ENCODE peak calls at places on chromosomes 2 and 18, in four cellular contexts. Z is K562, Y is GM12878, U is H1. A is an unnamed sample.

GRCh38 chr2:44051948-44052347 is 56.2 kb upstream of the LRPPRC start:
- DNase-seq in Z (no peak), Y (no peak), U (no peak), A (no peak)

GRCh38 chr2:9594361-9595063 is 36.3 kb downstream of the YWHAQ start:
- DNase-seq in Z (no peak), Y (no peak), U (no peak), A (no peak)

GRCh38 chr18:56992777-56993176 is 154.1 kb upstream of the BOD1L2 start:
- DNase-seq in Z (no peak), Y (no peak), U (no peak), A (no peak)

GRCh38 chr2:96091141-96091710 is 25.1 kb downstream of the ADRA2B start:
- DNase-seq in Z (no peak), Y (no peak), U (peak), A (no peak)

GRCh38 chr2:208244422-208244821 is 10.4 kb downstream of the IDH1 start:
- DNase-seq in Z (no peak), Y (no peak), U (no peak), A (no peak)

GRCh38 chr18:8493141-8493540 is 116.1 kb upstream of the RAB12 start:
- DNase-seq in Z (no peak), Y (no peak), U (no peak), A (no peak)

GRCh38 chr2:222052934-222053367 is 245.8 kb downstream of the PAX3 start:
- DNase-seq in Z (no peak), Y (no peak), U (peak), A (no peak)

GRCh38 chr2:8431446-8432125 is 250.3 kb upstream of the ID2 start:
- DNase-seq in Z (no peak), Y (no peak), U (no peak), A (no peak)

GRCh38 chr2:147910990-147911473 is 66.2 kb downstream of the ACVR2A start:
- DNase-seq in Z (peak), Y (peak), U (no peak), A (no peak)

GRCh38 chr18:59691996-59692395 is 5.2 kb downstream of the CCBE1 start:
- DNase-seq in Z (no peak), Y (no peak), U (no peak), A (no peak)

GRCh38 chr2:109597283-109597682 is 16.5 kb downstream of the SEPTIN10 start:
- DNase-seq in Z (no peak), Y (peak), U (no peak), A (no peak)

GRCh38 chr18:12904012-12904516 is 20.0 kb upstream of the PTPN2 start:
- DNase-seq in Z (peak), Y (no peak), U (no peak), A (no peak)

GRCh38 chr2:106609780-106610179 is 122.6 kb downstream of the CD8B2 start:
- DNase-seq in Z (no peak), Y (no peak), U (no peak), A (no peak)

GRCh38 chr18:21820035-21820810 is 79.6 kb downstream of the MIB1 start:
- DNase-seq in Z (peak), Y (no peak), U (no peak), A (no peak)

GRCh38 chr2:200399046-200399445 is 92.6 kb downstream of the SPATS2L start:
- DNase-seq in Z (no peak), Y (no peak), U (no peak), A (no peak)

GRCh38 chr2:215483431-215483830 is 47.6 kb upstream of the FN1 start:
- DNase-seq in Z (no peak), Y (no peak), U (no peak), A (no peak)

GRCh38 chr2:215476424-215476823 is 40.6 kb upstream of the FN1 start:
- DNase-seq in Z (no peak), Y (no peak), U (no peak), A (no peak)

GRCh38 chr2:215479121-215479520 is 43.3 kb upstream of the FN1 start:
- DNase-seq in Z (no peak), Y (no peak), U (no peak), A (no peak)

GRCh38 chr2:215484570-215484969 is 48.7 kb upstream of the FN1 start:
- DNase-seq in Z (no peak), Y (no peak), U (no peak), A (no peak)

GRCh38 chr2:215479536-215480240 is 43.8 kb upstream of the FN1 start:
- DNase-seq in Z (no peak), Y (no peak), U (no peak), A (no peak)
- TF ChIP-seq TAF1 in Z (no peak), Y (no peak), U (no peak), A (no peak)

GRCh38 chr2:23988371-23988770 is 21.5 kb upstream of the MFSD2B start:
- DNase-seq in Z (no peak), Y (no peak), U (no peak), A (no peak)
- TF ChIP-seq TAF1 in Z (no peak), Y (no peak), U (no peak), A (no peak)

DNA sequence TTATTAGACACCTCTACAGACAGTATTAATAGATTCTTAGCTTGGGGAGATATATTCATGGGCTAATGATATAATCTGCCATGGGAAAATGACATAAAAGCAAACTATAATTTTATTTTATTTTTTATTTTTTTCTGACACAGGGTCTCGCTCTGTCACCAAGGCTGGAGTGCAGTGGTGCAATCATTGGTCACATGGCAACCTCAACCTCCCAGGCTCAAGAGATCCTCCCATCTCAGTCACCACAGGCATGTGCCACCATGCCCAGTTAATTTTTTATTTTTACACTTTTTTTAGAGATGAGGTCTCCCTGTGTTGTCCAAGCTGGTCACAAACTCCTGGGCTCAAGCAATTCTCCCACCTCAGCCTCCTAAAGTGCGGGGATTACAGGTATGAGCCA is 39.3 kb downstream of the RTN4 start:
- DNase-seq in Z (no peak), Y (no peak), U (no peak), A (no peak)
- TF ChIP-seq TAF1 in Z (no peak), Y (no peak), U (no peak), A (no peak)

GRCh38 chr2:23367760-23368159 is 17.2 kb upstream of the KLHL29 start:
- DNase-seq in Z (no peak), Y (no peak), U (no peak), A (no peak)
- TF ChIP-seq TAF1 in Z (no peak), Y (no peak), U (no peak), A (no peak)

GRCh38 chr18:26806224-26806623 is 59.3 kb downstream of the AQP4 start:
- DNase-seq in Z (no peak), Y (no peak), U (no peak), A (no peak)
- TF ChIP-seq TAF1 in Z (no peak), Y (no peak), U (no peak), A (no peak)

GRCh38 chr2:179859523-179859922 is 1.9 kb downstream of the ZNF385B start:
- DNase-seq in Z (no peak), Y (no peak), U (no peak), A (no peak)

GRCh38 chr2:179862898-179863458 is 1.6 kb upstream of the ZNF385B start:
- DNase-seq in Z (no peak), Y (no peak), U (no peak), A (no peak)

GRCh38 chr2:179860255-179861026 is 971 bp downstream of the ZNF385B start:
- DNase-seq in Z (no peak), Y (no peak), U (peak), A (no peak)

GRCh38 chr2:179861777-179862117 is 335 bp upstream of the ZNF385B start:
- DNase-seq in Z (no peak), Y (no peak), U (no peak), A (no peak)

GRCh38 chr2:179861027-179861776 is at the start of gene ZNF385B:
- DNase-seq in Z (no peak), Y (no peak), U (peak), A (peak)
- TF ChIP-seq TAF1 in Z (no peak), Y (no peak), U (peak), A (no peak)

DNA sequence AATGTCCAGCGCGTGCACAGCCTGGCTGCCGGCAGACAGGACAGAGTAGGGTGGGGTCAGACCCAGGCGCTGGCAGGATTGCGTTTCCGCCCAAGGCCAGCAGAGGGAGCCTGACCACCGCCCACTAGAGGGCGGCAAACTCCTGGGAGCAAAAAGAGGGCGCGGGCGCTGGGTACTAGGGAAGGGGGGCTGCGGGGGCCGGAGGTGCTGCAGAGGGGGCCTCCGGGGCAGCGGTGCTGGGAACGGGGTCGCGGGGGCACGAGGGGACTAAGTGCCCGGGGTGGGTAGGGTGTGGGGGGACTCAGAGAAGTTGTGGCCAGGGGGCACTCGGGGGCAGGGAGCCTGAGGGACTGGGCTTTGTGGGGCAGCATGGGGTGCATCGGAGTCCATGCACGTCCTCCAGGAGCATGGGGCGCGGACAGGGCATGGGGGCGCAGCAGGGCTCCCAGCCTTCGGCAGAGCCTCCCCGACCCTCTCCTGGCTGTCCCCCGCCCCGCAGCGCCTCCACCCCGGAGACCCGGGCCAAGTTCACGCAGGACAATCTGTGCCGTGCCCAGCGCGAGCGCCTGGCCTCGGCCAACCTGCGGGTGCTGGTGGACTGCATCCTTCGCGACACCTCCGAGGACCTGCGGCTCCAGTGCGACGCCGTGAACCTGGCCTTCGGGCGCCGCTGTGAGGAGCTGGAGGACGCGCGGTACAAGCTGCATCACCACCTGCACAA is 3.2 kb downstream of the TEKT4 start:
- DNase-seq in Z (peak), Y (no peak), U (peak), A (peak)
- TF ChIP-seq TAF1 in Z (no peak), Y (no peak), U (no peak), A (no peak)

GRCh38 chr2:24438106-24438505 is 52.9 kb upstream of the NCOA1 start:
- DNase-seq in Z (no peak), Y (no peak), U (no peak), A (no peak)
- TF ChIP-seq TAF1 in Z (no peak), Y (no peak), U (no peak), A (no peak)

GRCh38 chr2:232230557-232230956 is 148.0 kb upstream of the ALPP start:
- DNase-seq in Z (no peak), Y (no peak), U (peak), A (no peak)
- TF ChIP-seq TAF1 in Z (no peak), Y (no peak), U (no peak), A (no peak)

DNA sequence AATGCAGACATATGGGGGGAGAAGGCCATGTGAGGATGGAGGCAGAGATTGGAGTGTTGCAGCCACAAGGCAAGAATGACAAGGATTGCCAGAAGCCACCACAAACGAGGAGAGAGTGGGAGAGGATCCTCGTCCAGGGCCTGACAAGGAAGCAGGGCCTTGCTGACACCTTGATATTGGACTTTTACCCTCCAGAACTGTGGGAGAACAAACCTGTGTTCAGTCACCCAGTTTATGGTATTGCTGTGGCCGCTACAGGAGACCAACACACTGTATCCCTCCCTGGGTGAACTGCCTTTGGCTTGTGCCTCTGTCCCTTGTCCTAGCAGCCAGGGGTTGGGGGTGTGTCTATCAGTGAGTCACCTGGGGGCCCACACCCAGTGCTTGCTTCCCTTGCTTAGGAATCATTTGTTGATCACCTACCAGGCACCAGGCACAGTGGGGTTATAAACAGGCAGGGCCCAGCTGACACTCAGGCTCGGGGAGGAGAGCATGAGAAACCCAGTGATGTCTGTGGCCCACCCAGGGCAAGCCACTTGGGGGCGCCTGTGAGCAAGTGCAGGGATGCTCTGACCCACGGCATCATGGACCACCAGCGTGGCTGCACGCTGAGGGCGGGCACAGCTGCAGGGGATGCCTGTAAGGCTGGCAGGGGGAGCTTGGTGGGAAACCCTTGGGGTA is 17.2 kb downstream of the TMEM185B start:
- DNase-seq in Z (peak), Y (no peak), U (peak), A (no peak)
- TF ChIP-seq TAF1 in Z (no peak), Y (no peak), U (no peak), A (no peak)

A was measured in GM12891.